ENCODE peak calls at places on chromosomes 13 and 19, in nine cellular contexts. U is KBM-7, O is fibroblast of lung, W is progenitor cell of endocrine pancreas, H is MV-4-11, T is Ammon's horn, B is AML-193, L is NCI-H2029 treated with DMSO at 0.1 percent for 48 hours, M is NCI-H1105. J is an unnamed sample.

GRCh38 chr13:57629391-57629804 is 2.1 kb upstream of the PCDH17 start:
- DNase-seq in U (no peak), O (peak; percentile 40), W (no peak), H (no peak), T (peak; percentile 87), B (no peak), L (no peak), M (no peak), J (peak; percentile 11)

GRCh38 chr13:48412881-48413351 is at the start of gene LPAR6:
- DNase-seq in U (peak; percentile 85), O (peak; percentile 80), W (no peak), H (no peak), T (peak; percentile 54), B (peak; percentile 68), L (no peak), M (no peak), J (peak; percentile 35)

GRCh38 chr13:74037762-74038161 is 96.4 kb downstream of the KLF12 start:
- DNase-seq in U (no peak), O (no peak), W (no peak), H (no peak), T (no peak), B (no peak), L (no peak), M (no peak), J (no peak)

GRCh38 chr13:97121894-97122293 is 100.2 kb upstream of the MBNL2 start:
- DNase-seq in U (no peak), O (no peak), W (no peak), H (no peak), T (no peak), B (no peak), L (no peak), M (no peak), J (no peak)

GRCh38 chr19:44824758-44825157 is 15.9 kb downstream of the BCAM start:
- DNase-seq in U (no peak), O (no peak), W (no peak), H (no peak), T (no peak), B (no peak), L (peak; percentile 80), M (no peak), J (no peak)

GRCh38 chr19:42634409-42635232 is 39.9 kb upstream of the CEACAM8 start:
- DNase-seq in U (peak; percentile 56), O (peak; percentile 9), W (no peak), H (peak; percentile 22), T (no peak), B (peak; percentile 35), L (peak; percentile 33), M (peak; percentile 2), J (peak; percentile 83)

GRCh38 chr13:91304740-91305139 is 42.7 kb upstream of the MIR17HG start:
- DNase-seq in U (no peak), O (peak; percentile 10), W (no peak), H (no peak), T (no peak), B (no peak), L (no peak), M (no peak), J (no peak)

GRCh38 chr13:49457221-49457620 is 13.1 kb downstream of the SETDB2 start:
- DNase-seq in U (no peak), O (peak; percentile 74), W (no peak), H (no peak), T (no peak), B (no peak), L (no peak), M (no peak), J (no peak)

GRCh38 chr19:10503002-10503789 is at the start of gene KEAP1:
- DNase-seq in U (peak; percentile 69), O (peak; percentile 36), W (no peak), H (peak; percentile 73), T (no peak), B (peak; percentile 19), L (no peak), M (peak; percentile 36), J (peak; percentile 75)

GRCh38 chr13:87678353-87678752 is 7.2 kb downstream of the SLITRK5 start:
- DNase-seq in U (no peak), O (no peak), W (no peak), H (no peak), T (no peak), B (no peak), L (no peak), M (no peak), J (no peak)

GRCh38 chr13:24215732-24216131 is 55.2 kb downstream of the SPATA13 start:
- DNase-seq in U (no peak), O (peak; percentile 52), W (no peak), H (no peak), T (peak; percentile 79), B (no peak), L (peak; percentile 54), M (no peak), J (no peak)

GRCh38 chr19:33241530-33242101 is 16.0 kb upstream of the SLC7A10 start:
- DNase-seq in U (peak; percentile 38), O (no peak), W (no peak), H (peak; percentile 28), T (no peak), B (no peak), L (no peak), M (no peak), J (peak; percentile 55)

GRCh38 chr13:45396548-45397095 is 21.6 kb downstream of the SLC25A30 start:
- DNase-seq in U (peak; percentile 55), O (no peak), W (no peak), H (no peak), T (no peak), B (no peak), L (no peak), M (no peak), J (no peak)

GRCh38 chr13:79353698-79354097 is 52.4 kb downstream of the RBM26 start:
- DNase-seq in U (no peak), O (no peak), W (no peak), H (no peak), T (no peak), B (no peak), L (no peak), M (no peak), J (no peak)

GRCh38 chr19:57280165-57280912 is at the start of gene ZNF460:
- DNase-seq in U (peak; percentile 97), O (peak; percentile 98), W (peak; percentile 91), H (peak; percentile 98), T (peak; percentile 98), B (peak; percentile 89), L (peak; percentile 86), M (peak; percentile 99), J (peak; percentile 99)

GRCh38 chr19:39351537-39352037 is 9.4 kb downstream of the SAMD4B start:
- DNase-seq in U (no peak), O (peak; percentile 31), W (no peak), H (peak; percentile 62), T (peak; percentile 47), B (no peak), L (no peak), M (no peak), J (no peak)

GRCh38 chr19:55258476-55258827 is 365 bp downstream of the PPP6R1 start:
- DNase-seq in U (no peak), O (no peak), W (peak; percentile 31), H (no peak), T (peak; percentile 32), B (no peak), L (no peak), M (no peak), J (no peak)

GRCh38 chr19:16118489-16119033 is 6.9 kb downstream of the RAB8A start:
- DNase-seq in U (peak; percentile 94), O (no peak), W (no peak), H (peak; percentile 100), T (peak; percentile 52), B (peak; percentile 77), L (no peak), M (no peak), J (no peak)

GRCh38 chr19:2978467-2978767 is 1.1 kb downstream of the TLE6 start:
- DNase-seq in U (no peak), O (no peak), W (no peak), H (no peak), T (no peak), B (no peak), L (no peak), M (no peak), J (no peak)

GRCh38 chr19:2145831-2146241 is 5.5 kb downstream of the AP3D1 start:
- DNase-seq in U (no peak), O (no peak), W (no peak), H (no peak), T (peak; percentile 31), B (no peak), L (no peak), M (no peak), J (no peak)

GRCh38 chr19:56108447-56109195 is 12.5 kb downstream of the ZNF787 start:
- DNase-seq in U (no peak), O (peak; percentile 63), W (no peak), H (no peak), T (no peak), B (no peak), L (no peak), M (no peak), J (no peak)

GRCh38 chr19:15425321-15425950 is 6.6 kb upstream of the AKAP8L start:
- DNase-seq in U (no peak), O (no peak), W (no peak), H (no peak), T (no peak), B (no peak), L (no peak), M (no peak), J (no peak)

GRCh38 chr13:28564030-28564429 is 69.1 kb upstream of the FLT1 start:
- DNase-seq in U (no peak), O (no peak), W (no peak), H (no peak), T (no peak), B (no peak), L (peak; percentile 78), M (no peak), J (no peak)

GRCh38 chr19:55391702-55392615 is 6.2 kb downstream of the RPL28 start:
- DNase-seq in U (no peak), O (no peak), W (no peak), H (no peak), T (no peak), B (no peak), L (no peak), M (no peak), J (peak; percentile 37)

GRCh38 chr13:45417790-45418534 is at the start of gene SLC25A30:
- DNase-seq in U (peak; percentile 96), O (peak; percentile 84), W (peak; percentile 84), H (peak; percentile 87), T (peak; percentile 95), B (peak; percentile 97), L (peak; percentile 23), M (no peak), J (peak; percentile 96)

GRCh38 chr19:54179921-54180452 is 7.0 kb upstream of the TMC4 start:
- DNase-seq in U (peak; percentile 67), O (peak; percentile 71), W (peak; percentile 59), H (peak; percentile 81), T (peak; percentile 86), B (no peak), L (no peak), M (peak; percentile 30), J (peak; percentile 98)

GRCh38 chr13:79386125-79386822 is 19.8 kb downstream of the RBM26 start:
- DNase-seq in U (no peak), O (no peak), W (no peak), H (no peak), T (no peak), B (no peak), L (no peak), M (no peak), J (no peak)

GRCh38 chr19:11781295-11782057 is 14.7 kb downstream of the ZNF441 start:
- DNase-seq in U (no peak), O (peak; percentile 23), W (no peak), H (no peak), T (no peak), B (no peak), L (no peak), M (no peak), J (no peak)

GRCh38 chr19:45211751-45212381 is 33.3 kb downstream of the BLOC1S3 start:
- DNase-seq in U (peak; percentile 31), O (no peak), W (no peak), H (peak; percentile 66), T (no peak), B (no peak), L (no peak), M (no peak), J (no peak)

GRCh38 chr19:45056831-45057230 is 18.0 kb downstream of the CLASRP start:
- DNase-seq in U (no peak), O (no peak), W (no peak), H (peak; percentile 85), T (no peak), B (no peak), L (no peak), M (no peak), J (no peak)

GRCh38 chr19:31232871-31233270 is 116.4 kb downstream of the TSHZ3 start:
- DNase-seq in U (no peak), O (peak; percentile 97), W (no peak), H (no peak), T (no peak), B (no peak), L (no peak), M (no peak), J (no peak)

J was measured in GM23338.